ENCODE peak calls at places on chromosomes 7 and 10, in seven cellular contexts. One of them, this sample, is unnamed.

GRCh38 chr10:70190102-70190501 is 19.8 kb upstream of the SAR1A start:
- DNase-seq in A549: no peak
- DNase-seq in heart left ventricle: no peak
- DNase-seq in Peyer's patch: no peak
- DNase-seq in tibial nerve: no peak
- DNase-seq in IMR-90: no peak
- DNase-seq in GM12878: no peak
- DNase-seq in this sample: no peak

GRCh38 chr10:91289295-91289694 is 68.8 kb downstream of the PCGF5 start:
- DNase-seq in heart left ventricle: no peak
- DNase-seq in Peyer's patch: no peak
- DNase-seq in GM12878: no peak
- DNase-seq in A549: no peak
- DNase-seq in tibial nerve: no peak
- DNase-seq in IMR-90: no peak
- DNase-seq in this sample: no peak

GRCh38 chr7:27156508-27156898 is at the start of gene HOXA7:
- DNase-seq in IMR-90: peak; percentile 63
- DNase-seq in tibial nerve: peak; percentile 79
- DNase-seq in heart left ventricle: no peak
- DNase-seq in GM12878: no peak
- DNase-seq in Peyer's patch: peak; percentile 25
- DNase-seq in A549: peak; percentile 73
- DNase-seq in this sample: no peak

GRCh38 chr10:118754132-118754555 is 626 bp downstream of the CACUL1 start:
- DNase-seq in tibial nerve: no peak
- DNase-seq in IMR-90: no peak
- DNase-seq in GM12878: no peak
- DNase-seq in heart left ventricle: peak; percentile 49
- DNase-seq in Peyer's patch: peak; percentile 41
- DNase-seq in A549: peak; percentile 35
- DNase-seq in this sample: peak; percentile 50

GRCh38 chr7:142693911-142694310 is 55.4 kb upstream of the PRSS1 start:
- DNase-seq in heart left ventricle: no peak
- DNase-seq in A549: no peak
- DNase-seq in tibial nerve: no peak
- DNase-seq in IMR-90: no peak
- DNase-seq in Peyer's patch: no peak
- DNase-seq in GM12878: no peak
- DNase-seq in this sample: no peak

GRCh38 chr7:129225206-129225930 is 538 bp downstream of the AHCYL2 start:
- DNase-seq in IMR-90: peak; percentile 27
- DNase-seq in tibial nerve: peak; percentile 19
- DNase-seq in GM12878: no peak
- DNase-seq in heart left ventricle: peak; percentile 38
- DNase-seq in Peyer's patch: peak; percentile 58
- DNase-seq in A549: peak; percentile 17
- DNase-seq in this sample: peak; percentile 33

GRCh38 chr10:77533156-77533886 is 104.3 kb downstream of the KCNMA1 start:
- DNase-seq in GM12878: no peak
- DNase-seq in IMR-90: no peak
- DNase-seq in A549: peak; percentile 29
- DNase-seq in tibial nerve: no peak
- DNase-seq in heart left ventricle: no peak
- DNase-seq in Peyer's patch: no peak
- DNase-seq in this sample: no peak

GRCh38 chr10:31526681-31527080 is 207.7 kb downstream of the ZEB1 start:
- DNase-seq in tibial nerve: no peak
- DNase-seq in heart left ventricle: no peak
- DNase-seq in A549: no peak
- DNase-seq in GM12878: no peak
- DNase-seq in Peyer's patch: no peak
- DNase-seq in IMR-90: peak; percentile 27
- DNase-seq in this sample: no peak

GRCh38 chr7:96179863-96180262 is 142.0 kb downstream of the SLC25A13 start:
- DNase-seq in GM12878: no peak
- DNase-seq in IMR-90: peak; percentile 10
- DNase-seq in heart left ventricle: no peak
- DNase-seq in A549: no peak
- DNase-seq in tibial nerve: no peak
- DNase-seq in Peyer's patch: no peak
- DNase-seq in this sample: no peak

GRCh38 chr10:42830237-42830636 is 47.6 kb downstream of the BMS1 start:
- DNase-seq in tibial nerve: no peak
- DNase-seq in Peyer's patch: no peak
- DNase-seq in A549: no peak
- DNase-seq in IMR-90: no peak
- DNase-seq in heart left ventricle: no peak
- DNase-seq in GM12878: no peak
- DNase-seq in this sample: no peak

GRCh38 chr10:42827201-42827600 is 44.6 kb downstream of the BMS1 start:
- DNase-seq in tibial nerve: no peak
- DNase-seq in A549: no peak
- DNase-seq in GM12878: no peak
- DNase-seq in heart left ventricle: no peak
- DNase-seq in Peyer's patch: no peak
- DNase-seq in IMR-90: no peak
- DNase-seq in this sample: no peak
- TF ChIP-seq CTCF in tibial nerve: no peak
- TF ChIP-seq CTCF in A549: no peak
- TF ChIP-seq CTCF in GM12878: no peak
- TF ChIP-seq CTCF in heart left ventricle: no peak
- TF ChIP-seq CTCF in Peyer's patch: no peak
- TF ChIP-seq CTCF in IMR-90: no peak
- TF ChIP-seq CTCF in this sample: no peak

GRCh38 chr10:92742331-92743228 is 52.8 kb downstream of the HHEX start:
- DNase-seq in A549: no peak
- DNase-seq in tibial nerve: no peak
- DNase-seq in Peyer's patch: peak; percentile 67
- DNase-seq in IMR-90: no peak
- DNase-seq in GM12878: peak; percentile 81
- DNase-seq in heart left ventricle: no peak
- DNase-seq in this sample: no peak
- TF ChIP-seq POLR2A in A549: no peak
- TF ChIP-seq POLR2A in tibial nerve: no peak
- TF ChIP-seq POLR2A in Peyer's patch: no peak
- TF ChIP-seq POLR2A in IMR-90: no peak
- TF ChIP-seq POLR2A in GM12878: no peak
- TF ChIP-seq POLR2A in heart left ventricle: no peak
- TF ChIP-seq POLR2A in this sample: no peak

DNA sequence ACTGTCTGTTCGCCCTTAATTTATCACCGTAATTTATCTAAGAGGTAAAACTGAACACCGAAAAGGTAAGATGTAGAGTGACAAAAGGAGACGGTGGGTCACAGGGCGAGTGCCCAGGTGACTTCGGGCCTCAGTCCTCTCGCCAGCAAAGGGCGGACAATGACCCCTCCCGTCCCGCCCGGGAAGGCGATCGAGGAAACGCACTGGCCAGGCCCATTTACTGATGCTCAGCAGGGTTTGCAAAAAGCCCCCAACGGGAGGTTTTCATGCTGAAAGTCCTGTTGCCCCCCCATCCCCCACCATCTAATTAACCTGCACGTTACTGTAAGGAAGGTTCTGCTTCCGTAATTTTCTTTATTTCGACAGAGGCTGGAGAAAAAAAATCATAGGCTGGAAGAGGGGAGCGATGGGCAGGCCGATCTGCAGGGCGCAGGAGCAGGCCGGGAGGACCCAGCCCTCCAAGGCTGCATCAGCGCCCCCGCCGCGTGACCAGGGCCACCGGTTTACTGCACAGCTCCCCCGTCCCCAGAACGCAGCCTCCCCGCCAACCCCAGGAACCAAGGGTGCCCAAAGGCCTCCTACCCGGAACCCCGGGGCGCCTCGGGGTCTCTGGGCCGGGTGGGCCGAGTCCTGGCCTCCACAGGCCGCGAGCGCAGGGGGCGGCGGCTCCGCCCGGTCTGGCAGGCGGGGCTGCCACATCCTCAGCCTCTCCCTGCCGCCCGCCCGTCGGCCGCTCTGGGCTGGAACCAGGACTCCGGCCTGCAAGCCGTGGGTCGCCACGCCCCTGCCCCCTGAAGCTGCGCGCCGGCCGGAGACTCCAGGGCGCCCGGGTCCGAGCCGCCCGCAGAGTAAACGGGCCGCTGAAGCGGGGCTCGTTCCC is 637 bp downstream of the OAT start:
- DNase-seq in tibial nerve: peak; percentile 28
- DNase-seq in A549: peak; percentile 62
- DNase-seq in heart left ventricle: peak; percentile 63
- DNase-seq in GM12878: no peak
- DNase-seq in IMR-90: peak; percentile 44
- DNase-seq in Peyer's patch: peak; percentile 44
- DNase-seq in this sample: peak; percentile 33
- H3K4me3 ChIP-seq in tibial nerve: peak overlapping the region; percentile 74
- H3K4me3 ChIP-seq in A549: peak overlapping the region; percentile 85
- H3K4me3 ChIP-seq in heart left ventricle: peak overlapping the region; percentile 89
- H3K4me3 ChIP-seq in GM12878: peak overlapping the region; percentile 69
- H3K4me3 ChIP-seq in IMR-90: peak overlapping the region; percentile 67
- H3K4me3 ChIP-seq in Peyer's patch: peak overlapping the region; percentile 83
- H3K4me3 ChIP-seq in this sample: peak overlapping the region; percentile 90

GRCh38 chr10:4836416-4836969 is 10.5 kb downstream of the AKR1E2 start:
- DNase-seq in tibial nerve: peak; percentile 2
- DNase-seq in heart left ventricle: no peak
- DNase-seq in GM12878: no peak
- DNase-seq in A549: no peak
- DNase-seq in Peyer's patch: no peak
- DNase-seq in IMR-90: no peak
- DNase-seq in this sample: no peak
- TF ChIP-seq CTCF in tibial nerve: no peak
- TF ChIP-seq CTCF in heart left ventricle: no peak
- TF ChIP-seq CTCF in GM12878: no peak
- TF ChIP-seq CTCF in A549: no peak
- TF ChIP-seq CTCF in Peyer's patch: no peak
- TF ChIP-seq CTCF in IMR-90: no peak
- TF ChIP-seq CTCF in this sample: no peak

GRCh38 chr7:106279425-106280182 is 5.2 kb downstream of the NAMPT start:
- DNase-seq in heart left ventricle: no peak
- DNase-seq in IMR-90: no peak
- DNase-seq in GM12878: no peak
- DNase-seq in A549: no peak
- DNase-seq in Peyer's patch: no peak
- DNase-seq in tibial nerve: no peak
- DNase-seq in this sample: no peak
- TF ChIP-seq POLR2A in heart left ventricle: no peak
- TF ChIP-seq POLR2A in IMR-90: no peak
- TF ChIP-seq POLR2A in GM12878: no peak
- TF ChIP-seq POLR2A in A549: no peak
- TF ChIP-seq POLR2A in Peyer's patch: no peak
- TF ChIP-seq POLR2A in tibial nerve: no peak
- TF ChIP-seq POLR2A in this sample: no peak

GRCh38 chr7:36668750-36669149 is 55.5 kb downstream of the AOAH start:
- DNase-seq in IMR-90: no peak
- DNase-seq in Peyer's patch: no peak
- DNase-seq in GM12878: no peak
- DNase-seq in A549: no peak
- DNase-seq in tibial nerve: no peak
- DNase-seq in heart left ventricle: no peak
- DNase-seq in this sample: no peak

GRCh38 chr7:36673703-36674102 is 50.6 kb downstream of the AOAH start:
- DNase-seq in GM12878: no peak
- DNase-seq in tibial nerve: no peak
- DNase-seq in IMR-90: no peak
- DNase-seq in Peyer's patch: no peak
- DNase-seq in A549: no peak
- DNase-seq in heart left ventricle: no peak
- DNase-seq in this sample: no peak

GRCh38 chr7:36668080-36668479 is 56.2 kb downstream of the AOAH start:
- DNase-seq in heart left ventricle: no peak
- DNase-seq in Peyer's patch: no peak
- DNase-seq in tibial nerve: no peak
- DNase-seq in GM12878: no peak
- DNase-seq in IMR-90: peak; percentile 56
- DNase-seq in A549: no peak
- DNase-seq in this sample: no peak

GRCh38 chr7:36671432-36671829 is 52.9 kb downstream of the AOAH start:
- DNase-seq in heart left ventricle: no peak
- DNase-seq in GM12878: no peak
- DNase-seq in A549: no peak
- DNase-seq in IMR-90: no peak
- DNase-seq in tibial nerve: no peak
- DNase-seq in Peyer's patch: no peak
- DNase-seq in this sample: no peak

GRCh38 chr7:36670585-36671431 is 53.5 kb downstream of the AOAH start:
- DNase-seq in Peyer's patch: peak; percentile 44
- DNase-seq in A549: peak; percentile 56
- DNase-seq in tibial nerve: peak; percentile 50
- DNase-seq in GM12878: peak; percentile 28
- DNase-seq in IMR-90: peak; percentile 62
- DNase-seq in heart left ventricle: peak; percentile 19
- DNase-seq in this sample: no peak
- H3K4me3 ChIP-seq in Peyer's patch: no peak overlapping the region
- H3K4me3 ChIP-seq in A549: no peak overlapping the region
- H3K4me3 ChIP-seq in tibial nerve: no peak overlapping the region
- H3K4me3 ChIP-seq in GM12878: no peak overlapping the region
- H3K4me3 ChIP-seq in IMR-90: no peak overlapping the region
- H3K4me3 ChIP-seq in heart left ventricle: no peak overlapping the region
- H3K4me3 ChIP-seq in this sample: no peak overlapping the region

GRCh38 chr10:64271508-64271907 is 750.3 kb downstream of the REEP3 start:
- DNase-seq in GM12878: no peak
- DNase-seq in Peyer's patch: no peak
- DNase-seq in A549: no peak
- DNase-seq in IMR-90: no peak
- DNase-seq in tibial nerve: no peak
- DNase-seq in heart left ventricle: no peak
- DNase-seq in this sample: no peak

GRCh38 chr10:64277536-64277935 is 756.3 kb downstream of the REEP3 start:
- DNase-seq in A549: no peak
- DNase-seq in heart left ventricle: no peak
- DNase-seq in Peyer's patch: no peak
- DNase-seq in tibial nerve: no peak
- DNase-seq in GM12878: no peak
- DNase-seq in IMR-90: no peak
- DNase-seq in this sample: no peak

GRCh38 chr10:64275774-64276173 is 754.6 kb downstream of the REEP3 start:
- DNase-seq in A549: no peak
- DNase-seq in GM12878: no peak
- DNase-seq in IMR-90: no peak
- DNase-seq in tibial nerve: no peak
- DNase-seq in heart left ventricle: no peak
- DNase-seq in Peyer's patch: no peak
- DNase-seq in this sample: no peak

DNA sequence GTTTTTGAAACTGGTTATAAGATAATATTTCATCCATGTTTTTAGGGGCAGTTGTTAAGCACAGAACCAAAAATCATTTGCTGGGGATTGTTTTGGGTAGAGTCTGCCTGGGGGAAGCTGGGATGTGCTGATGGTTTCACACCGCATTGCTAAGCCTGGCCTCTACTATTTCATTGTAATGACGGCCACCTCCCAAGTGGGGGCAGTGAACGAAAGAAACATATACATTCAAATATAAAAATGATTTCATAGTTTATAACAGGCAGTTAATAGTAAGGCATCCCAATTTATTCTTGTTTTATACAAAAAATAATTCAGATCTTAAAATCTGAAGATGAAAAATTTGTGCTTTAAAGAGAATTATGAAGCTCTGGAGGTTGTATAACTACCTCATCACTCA is 750.8 kb downstream of the REEP3 start:
- DNase-seq in tibial nerve: no peak
- DNase-seq in Peyer's patch: no peak
- DNase-seq in heart left ventricle: no peak
- DNase-seq in GM12878: no peak
- DNase-seq in IMR-90: no peak
- DNase-seq in A549: no peak
- DNase-seq in this sample: no peak
- TF ChIP-seq CTCF in tibial nerve: no peak
- TF ChIP-seq CTCF in Peyer's patch: peak; percentile 21
- TF ChIP-seq CTCF in heart left ventricle: no peak
- TF ChIP-seq CTCF in GM12878: no peak
- TF ChIP-seq CTCF in IMR-90: peak; percentile 16
- TF ChIP-seq CTCF in A549: no peak
- TF ChIP-seq CTCF in this sample: no peak

GRCh38 chr10:121005948-121006587 is 154.9 kb downstream of the WDR11 start:
- DNase-seq in tibial nerve: no peak
- DNase-seq in GM12878: no peak
- DNase-seq in Peyer's patch: no peak
- DNase-seq in IMR-90: no peak
- DNase-seq in A549: no peak
- DNase-seq in heart left ventricle: no peak
- DNase-seq in this sample: no peak
- TF ChIP-seq POLR2A in tibial nerve: no peak
- TF ChIP-seq POLR2A in GM12878: no peak
- TF ChIP-seq POLR2A in Peyer's patch: no peak
- TF ChIP-seq POLR2A in IMR-90: no peak
- TF ChIP-seq POLR2A in A549: no peak
- TF ChIP-seq POLR2A in heart left ventricle: no peak
- TF ChIP-seq POLR2A in this sample: no peak

This sample was measured in lower leg skin.